ENCODE peak calls at places on chromosomes 4 and X, in seven cellular contexts. I, B, J, Q, C, Z and P are unnamed samples.

GRCh38 chr4:81631958-81632439 is 160.3 kb upstream of the RASGEF1B start:
- DNase-seq in I (no peak), B (no peak), J (peak; percentile 68), Q (peak; percentile 47), C (no peak), Z (peak; percentile 76), P (peak; percentile 73)

GRCh38 chr4:94208268-94208667 is 603 bp downstream of the SMARCAD1 start:
- DNase-seq in I (peak; percentile 33), B (no peak), J (no peak), Q (no peak), C (no peak), Z (no peak), P (no peak)

GRCh38 chr4:3461515-3462291 is 1.4 kb upstream of the DOK7 start:
- DNase-seq in I (no peak), B (no peak), J (peak; percentile 20), Q (peak; percentile 83), C (peak; percentile 99), Z (peak; percentile 42), P (no peak)

GRCh38 chr4:22029803-22030202 is 81.2 kb upstream of the KCNIP4 start:
- DNase-seq in I (no peak), B (no peak), J (no peak), Q (no peak), C (no peak), Z (no peak), P (no peak)

GRCh38 chr4:68267433-68267944 is 22.0 kb upstream of the TMPRSS11B start:
- DNase-seq in I (no peak), B (no peak), J (peak; percentile 67), Q (peak; percentile 55), C (no peak), Z (peak; percentile 2), P (no peak)

GRCh38 chr4:149223659-149224058 is 592.0 kb downstream of the IQCM start:
- DNase-seq in I (no peak), B (no peak), J (peak; percentile 10), Q (peak; percentile 58), C (no peak), Z (no peak), P (no peak)

GRCh38 chr4:25361253-25361652 is 15.8 kb upstream of the ANAPC4 start:
- DNase-seq in I (no peak), B (no peak), J (no peak), Q (no peak), C (no peak), Z (no peak), P (no peak)

GRCh38 chr4:122541996-122542395 is 78.9 kb downstream of the IL21 start:
- DNase-seq in I (no peak), B (no peak), J (no peak), Q (no peak), C (no peak), Z (no peak), P (no peak)

GRCh38 chr4:19002170-19002569 is 980.6 kb upstream of the LCORL start:
- DNase-seq in I (no peak), B (no peak), J (no peak), Q (no peak), C (no peak), Z (no peak), P (no peak)

GRCh38 chr4:40038972-40039371 is 17.7 kb upstream of the N4BP2 start:
- DNase-seq in I (no peak), B (no peak), J (no peak), Q (peak; percentile 45), C (no peak), Z (peak; percentile 32), P (no peak)

GRCh38 chrX:141375011-141375730 is 132.9 kb upstream of the SPANXC start:
- DNase-seq in I (no peak), B (no peak), J (peak; percentile 47), Q (no peak), C (no peak), Z (no peak), P (no peak)